ENCODE peak calls at places on chromosomes 16 and 17, in five cellular contexts. V is A549, T is IMR-90, D is adrenal gland, L is heart left ventricle. Q is an unnamed sample.

GRCh38 chr17:56297142-56297541 is 143.9 kb downstream of the ANKFN1 start:
- DNase-seq in V (no peak), L (no peak), T (peak; percentile 62), D (no peak), Q (no peak)

GRCh38 chr17:29565643-29566472 is 979 bp downstream of the ABHD15 start:
- DNase-seq in V (peak; percentile 79), T (no peak), D (no peak), L (no peak), Q (no peak)

GRCh38 chr17:56642424-56642823 is 48.9 kb downstream of the NOG start:
- DNase-seq in D (no peak), V (no peak), L (no peak), T (no peak), Q (no peak)

GRCh38 chr17:39617446-39618251 is 9.1 kb upstream of the PPP1R1B start:
- DNase-seq in D (peak; percentile 59), L (peak; percentile 63), T (peak; percentile 13), V (peak; percentile 79), Q (peak; percentile 37)

GRCh38 chr17:48506246-48506645 is 24.6 kb downstream of the HOXB1 start:
- DNase-seq in D (no peak), V (no peak), L (no peak), T (no peak), Q (no peak)

GRCh38 chr17:77593081-77593480 is 365.4 kb upstream of the TNRC6C start:
- DNase-seq in T (no peak), L (no peak), D (no peak), V (no peak), Q (no peak)

GRCh38 chr17:29138991-29139682 is 41.1 kb downstream of the MYO18A start:
- DNase-seq in L (peak; percentile 68), T (no peak), V (no peak), D (no peak), Q (peak; percentile 56)

GRCh38 chr17:1905190-1905919 is 75.5 kb downstream of the RPA1 start:
- DNase-seq in L (no peak), D (no peak), T (no peak), V (no peak), Q (no peak)

DNA sequence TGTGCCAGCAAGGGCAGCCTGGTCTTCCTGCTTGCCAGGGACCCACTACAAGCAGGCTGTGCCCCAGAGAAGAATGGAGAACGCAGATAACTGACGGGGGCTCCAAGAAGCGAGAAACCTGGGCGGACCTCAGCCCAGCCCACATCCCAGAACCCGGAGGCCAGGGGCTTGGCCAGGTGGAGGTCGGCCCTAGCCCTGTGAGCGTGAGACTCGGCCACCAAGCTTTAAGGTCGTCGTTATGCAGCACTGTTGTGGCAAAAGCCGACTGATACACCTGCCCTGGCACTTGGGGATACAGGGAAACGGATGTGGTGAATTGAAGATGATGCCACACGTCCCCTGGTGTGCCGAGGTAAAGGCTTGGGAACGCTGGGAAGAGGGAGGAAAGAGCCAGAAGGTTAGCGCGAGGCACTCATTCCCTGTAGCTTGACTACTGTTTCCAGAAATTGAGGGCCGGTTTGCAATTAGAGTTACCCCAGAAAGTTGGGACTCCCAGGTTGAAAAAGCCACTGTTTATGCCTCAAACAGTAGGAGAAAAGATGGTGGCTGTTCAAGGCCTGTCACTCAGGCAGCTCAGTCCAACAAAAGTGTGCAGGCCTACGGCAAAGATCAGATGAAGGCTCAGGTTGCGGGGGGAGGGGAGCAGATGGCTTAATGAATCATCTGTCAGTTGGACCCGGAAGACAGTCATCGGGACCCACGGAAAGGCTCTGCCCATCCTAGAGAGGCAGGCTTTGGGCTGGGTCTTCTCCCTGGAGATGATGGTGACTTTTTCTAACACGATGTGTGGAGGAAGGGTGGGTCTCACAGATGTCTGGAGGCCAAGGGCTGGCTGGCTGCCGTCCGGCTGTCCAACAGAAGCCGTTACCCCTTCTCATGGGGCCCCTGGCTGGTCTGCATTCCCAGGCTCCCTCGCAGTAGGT is 45.6 kb upstream of the BAHCC1 start:
- DNase-seq in D (peak; percentile 22), L (no peak), V (no peak), T (no peak), Q (no peak)
- H3K4me3 ChIP-seq in D (no peak overlapping the region), L (no peak overlapping the region), V (no peak overlapping the region), T (no peak overlapping the region), Q (no peak overlapping the region)

GRCh38 chr16:1782408-1783247 is at the start of the genes NUBP2 and SPSB3:
- DNase-seq in L (peak; percentile 100), V (peak; percentile 100), D (peak; percentile 100), T (peak; percentile 100), Q (peak; percentile 100)
- TF ChIP-seq POLR2A in L (peak; percentile 93), V (peak; percentile 45), D (peak; percentile 55), T (no peak), Q (peak; percentile 62)

GRCh38 chr17:21345236-21345635 is 30.9 kb upstream of the KCNJ12 start:
- DNase-seq in V (no peak), T (no peak), L (no peak), D (no peak), Q (peak; percentile 9)
- H3K27ac ChIP-seq in V (no peak overlapping the region), T (no peak overlapping the region), L (no peak overlapping the region), D (no peak overlapping the region), Q (no peak overlapping the region)

GRCh38 chr16:70529051-70529777 is 5.6 kb downstream of the SF3B3 start:
- DNase-seq in L (no peak), D (no peak), T (peak; percentile 79), V (peak; percentile 57), Q (no peak)

GRCh38 chr16:70523013-70523620 is at the start of gene COG4:
- DNase-seq in V (peak; percentile 88), L (peak; percentile 89), T (peak; percentile 79), D (peak; percentile 86), Q (peak; percentile 85)

GRCh38 chr16:70523621-70524405 is at the start of gene SF3B3:
- DNase-seq in D (peak; percentile 63), V (peak; percentile 79), L (peak; percentile 77), T (peak; percentile 24), Q (peak; percentile 60)

GRCh38 chr16:70527315-70527996 is 3.8 kb downstream of the SF3B3 start:
- DNase-seq in T (no peak), D (no peak), V (no peak), L (no peak), Q (no peak)

DNA sequence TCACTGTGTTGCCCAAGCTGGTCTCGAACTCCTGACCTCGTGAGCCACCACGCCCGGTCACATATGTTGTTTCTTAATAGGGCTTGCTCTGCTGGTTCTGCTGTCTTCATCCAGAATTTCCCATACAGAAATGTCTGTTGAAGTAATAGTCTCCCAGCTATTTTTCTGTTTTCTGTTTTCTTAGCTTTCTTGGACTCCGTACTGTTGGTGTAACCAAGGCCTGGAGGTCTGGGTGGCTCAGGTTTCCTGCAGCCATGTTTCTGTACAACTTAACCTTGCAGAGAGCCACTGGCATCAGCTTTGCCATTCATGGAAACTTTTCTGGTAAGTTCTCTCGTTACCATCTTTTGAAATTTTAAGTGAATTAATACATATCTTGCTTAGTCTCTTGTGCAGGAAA is 2.8 kb downstream of the SF3B3 start:
- DNase-seq in T (no peak), L (no peak), V (no peak), D (no peak), Q (no peak)
- H3K4me3 ChIP-seq in T (no peak overlapping the region), L (peak overlapping the region; percentile 90), V (no peak overlapping the region), D (no peak overlapping the region), Q (no peak overlapping the region)

DNA sequence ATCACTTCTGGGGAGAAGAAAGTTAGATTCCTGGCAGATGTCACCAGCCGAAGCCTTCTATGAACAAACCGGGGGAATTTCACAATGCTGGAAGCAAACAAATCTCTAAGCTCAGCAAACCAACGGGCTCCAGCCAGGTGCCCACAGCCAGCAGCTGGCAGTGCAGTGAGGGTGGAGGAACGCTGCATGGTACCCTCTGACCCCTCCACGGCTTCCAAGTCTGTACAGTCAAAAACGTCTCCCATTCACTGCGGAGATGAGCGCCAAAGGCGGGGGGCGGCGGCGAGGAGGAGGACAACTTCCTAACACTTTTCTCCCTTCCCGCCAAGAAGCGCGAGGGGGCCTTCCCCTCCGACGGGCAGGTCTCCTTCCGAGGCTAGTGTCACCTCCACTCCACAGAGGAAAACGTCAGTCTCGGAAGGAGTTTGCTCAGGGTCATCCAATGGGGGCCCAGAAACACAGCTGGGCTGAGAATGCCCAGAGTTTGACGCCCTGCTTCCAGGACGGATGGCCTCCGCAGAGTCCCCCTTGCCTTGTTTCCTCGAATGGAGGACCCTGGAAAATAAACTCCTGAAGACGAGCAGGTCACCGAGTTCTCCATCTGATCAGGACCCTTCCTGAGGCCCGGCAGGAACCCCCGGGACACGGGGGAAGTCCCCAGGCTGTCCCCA is 855 bp downstream of the ZNF598 start:
- DNase-seq in T (peak; percentile 44), D (no peak), L (peak; percentile 32), V (no peak), Q (no peak)
- TF ChIP-seq POLR2A in T (peak; percentile 16), D (no peak), L (no peak), V (no peak), Q (no peak)

GRCh38 chr16:57814896-57815295 is 12.6 kb upstream of the KIFC3 start:
- DNase-seq in L (no peak), D (no peak), V (no peak), T (no peak), Q (no peak)
- H3K27ac ChIP-seq in L (no peak overlapping the region), D (no peak overlapping the region), V (peak overlapping the region; percentile 97), T (no peak overlapping the region), Q (no peak overlapping the region)

GRCh38 chr17:7293131-7293557 is 1.3 kb downstream of the YBX2 start:
- DNase-seq in D (no peak), L (no peak), V (no peak), T (no peak), Q (no peak)

GRCh38 chr17:7294614-7295153 is at the start of gene YBX2:
- DNase-seq in V (peak; percentile 89), L (peak; percentile 85), D (peak; percentile 52), T (peak; percentile 7), Q (no peak)

GRCh38 chr17:7293821-7294613 is 422 bp downstream of the YBX2 start:
- DNase-seq in L (no peak), D (no peak), T (no peak), V (no peak), Q (no peak)

GRCh38 chr17:7296189-7296861 is 1.9 kb upstream of the YBX2 start:
- DNase-seq in D (peak; percentile 85), V (peak; percentile 89), T (peak; percentile 74), L (peak; percentile 90), Q (peak; percentile 78)

GRCh38 chr17:7295230-7296180 is 1.1 kb upstream of the YBX2 start:
- DNase-seq in D (no peak), V (no peak), L (no peak), T (no peak), Q (no peak)
- H3K4me3 ChIP-seq in D (peak overlapping the region; percentile 28), V (peak overlapping the region; percentile 48), L (peak overlapping the region; percentile 41), T (no peak overlapping the region), Q (no peak overlapping the region)

DNA sequence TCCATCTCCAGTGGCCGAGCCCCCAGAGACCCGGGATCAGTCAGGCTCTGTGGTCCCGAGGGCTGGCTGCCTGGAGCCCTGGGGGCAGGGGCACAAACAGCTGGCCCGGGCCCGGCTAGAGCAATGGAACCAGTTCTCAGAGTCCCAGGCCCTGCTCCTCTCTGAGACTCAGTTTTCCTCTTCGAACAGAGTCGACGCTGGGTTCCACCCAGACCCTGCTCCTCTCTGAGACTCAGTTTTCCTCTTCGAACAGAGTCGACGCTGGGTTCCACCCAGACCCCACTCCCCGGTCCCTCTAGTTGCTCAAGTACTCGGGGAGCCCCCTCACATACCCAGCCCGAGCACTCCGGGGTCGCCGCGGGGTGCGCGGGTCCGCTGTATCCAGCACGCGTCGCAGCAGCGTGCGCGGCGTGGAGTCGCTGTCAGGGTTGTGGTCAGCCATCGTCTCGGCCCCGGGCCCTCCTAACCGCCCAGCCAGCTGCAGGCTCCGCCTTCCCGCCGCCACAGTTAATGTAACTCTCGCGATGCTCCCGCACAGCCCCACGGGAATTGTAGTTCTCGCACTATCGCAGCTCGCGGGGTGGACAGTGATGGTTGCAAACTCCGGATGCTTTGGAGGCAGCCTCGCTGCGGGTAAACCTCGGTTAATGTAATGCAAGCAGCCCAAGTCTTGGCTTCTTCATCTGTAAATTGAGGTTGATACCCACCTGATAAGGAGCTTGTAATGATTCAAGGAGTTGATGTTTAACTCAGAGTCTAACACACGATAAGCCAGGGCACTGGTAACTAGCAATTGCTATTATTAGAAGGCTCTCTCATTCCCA is 8.5 kb upstream of the THAP11 start:
- DNase-seq in L (peak; percentile 95), V (peak; percentile 86), D (peak; percentile 88), T (peak; percentile 84), Q (peak; percentile 96)
- TF ChIP-seq POLR2A in L (peak; percentile 63), V (peak; percentile 76), D (peak; percentile 50), T (peak; percentile 84), Q (peak; percentile 75)

Q was measured in uterus.